ENCODE peak calls at places on chromosomes 7 and 10, in six cellular contexts. V, W, R, X, Y and H are unnamed samples.

GRCh38 chr7:143285806-143286521 is 1.2 kb downstream of the TMEM139 start:
- DNase-seq in V (no peak), W (no peak), R (no peak), X (no peak), Y (no peak), H (no peak)

GRCh38 chr7:30594055-30594539 is 581 bp upstream of the GARS1 start:
- DNase-seq in V (peak; percentile 4), W (no peak), R (peak; percentile 65), X (peak; percentile 42), Y (peak; percentile 70), H (peak; percentile 56)

GRCh38 chr7:22666732-22667131 is 60.3 kb upstream of the IL6 start:
- DNase-seq in V (peak; percentile 69), W (no peak), R (no peak), X (no peak), Y (no peak), H (no peak)

GRCh38 chr7:30430777-30431176 is 47.8 kb downstream of the NOD1 start:
- DNase-seq in V (no peak), W (no peak), R (no peak), X (no peak), Y (peak; percentile 51), H (no peak)

GRCh38 chr10:35382096-35382495 is 45.8 kb downstream of the CCNY start:
- DNase-seq in V (no peak), W (no peak), R (no peak), X (no peak), Y (no peak), H (no peak)

GRCh38 chr7:36747969-36748574 is 23.8 kb upstream of the AOAH start:
- DNase-seq in V (no peak), W (peak; percentile 64), R (peak; percentile 26), X (no peak), Y (no peak), H (no peak)

GRCh38 chr7:75599244-75599771 is 107.2 kb downstream of the SPDYE5 start:
- DNase-seq in V (no peak), W (no peak), R (no peak), X (peak; percentile 66), Y (no peak), H (no peak)

GRCh38 chr7:139496528-139496927 is 13.1 kb upstream of the KLRG2 start:
- DNase-seq in V (no peak), W (no peak), R (no peak), X (no peak), Y (no peak), H (no peak)

GRCh38 chr7:84337386-84337785 is 142.8 kb upstream of the SEMA3A start:
- DNase-seq in V (no peak), W (no peak), R (no peak), X (no peak), Y (no peak), H (no peak)

GRCh38 chr7:36711256-36711655 is 13.0 kb downstream of the AOAH start:
- DNase-seq in V (no peak), W (no peak), R (no peak), X (no peak), Y (no peak), H (no peak)

GRCh38 chr10:109929501-109930219 is 6.3 kb upstream of the XPNPEP1 start:
- DNase-seq in V (peak; percentile 4), W (no peak), R (no peak), X (no peak), Y (no peak), H (no peak)

GRCh38 chr10:98154076-98154475 is 19.6 kb downstream of the R3HCC1L start:
- DNase-seq in V (no peak), W (no peak), R (no peak), X (no peak), Y (no peak), H (no peak)

GRCh38 chr10:122713091-122713885 is 13.6 kb upstream of the C10orf120 start:
- DNase-seq in V (no peak), W (no peak), R (no peak), X (no peak), Y (no peak), H (no peak)

GRCh38 chr10:75288140-75288711 is 52.5 kb upstream of the COMTD1 start:
- DNase-seq in V (no peak), W (no peak), R (no peak), X (no peak), Y (no peak), H (no peak)

GRCh38 chr7:27727058-27727457 is 12.9 kb upstream of the TAX1BP1 start:
- DNase-seq in V (no peak), W (no peak), R (no peak), X (no peak), Y (no peak), H (no peak)

DNA sequence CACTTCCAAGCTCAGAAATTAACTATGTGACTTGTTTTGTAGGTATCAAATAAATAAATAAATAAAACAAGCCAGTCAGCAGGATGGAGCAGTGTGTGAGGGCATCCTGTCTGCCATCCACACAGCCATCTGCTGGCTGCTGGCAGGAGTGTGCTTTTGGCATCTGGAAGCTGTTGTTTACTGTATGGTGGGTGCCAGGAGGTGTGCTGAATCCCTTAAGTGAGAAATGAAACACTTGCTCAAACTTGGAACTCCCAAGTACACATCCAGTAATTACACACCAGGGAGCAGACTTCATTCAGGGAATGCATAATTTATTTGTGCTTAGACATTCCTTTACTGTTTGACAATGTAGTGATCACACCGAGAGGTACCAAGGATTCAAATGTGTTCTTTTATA is 16.9 kb upstream of the TAX1BP1 start:
- DNase-seq in V (no peak), W (no peak), R (no peak), X (no peak), Y (peak; percentile 8), H (no peak)
- TF ChIP-seq CTCF in V (peak; percentile 40), W (no peak), R (no peak), X (no peak), Y (peak; percentile 27), H (no peak)

DNA sequence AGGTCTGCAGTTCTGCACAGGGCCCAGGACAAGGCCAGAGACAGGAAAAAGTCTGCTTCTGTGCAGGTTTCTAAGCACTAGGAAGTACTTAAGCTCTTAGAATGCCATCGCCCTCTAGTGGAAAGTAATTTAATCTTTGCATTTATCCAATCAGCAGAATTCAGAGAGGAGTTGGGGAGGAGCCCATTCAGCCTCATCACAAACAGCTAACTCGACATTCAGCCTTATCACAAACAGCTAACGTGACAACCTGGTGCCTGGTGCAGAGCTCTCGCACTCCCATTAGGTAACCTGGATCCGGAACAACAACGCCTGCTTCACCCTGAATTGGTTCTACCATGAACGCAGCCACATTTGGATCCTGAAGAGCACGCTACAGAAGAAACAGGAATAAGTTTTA is 15.2 kb downstream of the OAT start:
- DNase-seq in V (peak; percentile 81), W (peak; percentile 93), R (peak; percentile 87), X (peak; percentile 44), Y (peak; percentile 94), H (peak; percentile 70)
- TF ChIP-seq CTCF in V (peak; percentile 80), W (peak; percentile 74), R (peak; percentile 61), X (peak; percentile 61), Y (peak; percentile 86), H (peak; percentile 68)

DNA sequence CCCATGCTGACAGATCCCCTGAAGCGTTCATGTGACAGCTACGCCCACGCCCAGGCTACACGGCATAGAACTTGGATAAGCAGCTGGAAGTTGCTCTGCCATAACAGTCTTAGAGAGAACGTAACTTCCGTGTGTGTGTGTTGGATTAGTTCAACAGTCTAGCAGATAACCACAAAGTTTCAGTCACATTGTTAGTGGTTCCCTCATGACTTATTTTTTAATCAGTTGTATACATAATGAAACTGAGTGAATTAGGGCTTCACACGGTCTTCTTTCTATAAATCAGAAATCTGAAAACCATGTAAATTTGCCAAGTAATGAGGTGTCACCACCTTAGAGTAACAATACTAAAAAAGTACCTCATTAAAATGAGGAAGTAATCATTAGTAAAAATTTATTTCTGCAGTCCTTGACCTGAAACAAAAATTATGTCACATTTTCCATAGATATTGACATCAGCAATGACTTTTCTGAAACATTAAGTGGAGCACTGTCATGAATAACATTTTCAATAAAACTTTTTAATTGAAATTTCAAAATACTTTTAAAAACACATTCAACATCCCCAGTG is 21.7 kb upstream of the MACC1 start:
- DNase-seq in V (no peak), W (peak; percentile 93), R (peak; percentile 94), X (no peak), Y (no peak), H (peak; percentile 35)
- TF ChIP-seq CTCF in V (no peak), W (no peak), R (no peak), X (no peak), Y (no peak), H (no peak)

DNA sequence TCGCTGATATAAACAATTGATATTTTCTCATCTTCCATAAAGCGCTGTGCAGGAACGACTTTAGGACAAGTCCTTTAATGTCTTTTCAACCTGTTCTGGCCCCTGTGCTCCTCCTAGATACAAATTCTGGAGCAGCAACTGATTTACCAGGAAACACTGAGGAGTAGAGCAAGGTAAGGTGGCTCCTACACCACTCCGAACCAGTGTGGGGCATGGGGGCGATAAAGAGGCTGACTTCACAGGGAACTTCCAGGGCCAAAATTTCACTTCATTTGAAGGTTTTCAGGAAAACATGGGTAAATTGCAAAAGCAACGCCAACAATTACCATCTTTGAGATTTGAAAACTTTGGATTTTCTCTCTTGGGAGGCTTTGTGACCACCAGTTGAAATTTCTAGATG is 118.6 kb downstream of the FAM107B start:
- DNase-seq in V (no peak), W (no peak), R (no peak), X (no peak), Y (no peak), H (no peak)
- TF ChIP-seq CTCF in V (no peak), W (no peak), R (no peak), X (no peak), Y (peak; percentile 58), H (no peak)

GRCh38 chr10:120734476-120735078 is 116.6 kb upstream of the WDR11 start:
- DNase-seq in V (no peak), W (no peak), R (no peak), X (no peak), Y (no peak), H (no peak)

GRCh38 chr10:120735315-120735714 is 115.8 kb upstream of the WDR11 start:
- DNase-seq in V (no peak), W (no peak), R (no peak), X (no peak), Y (no peak), H (no peak)

GRCh38 chr10:120735773-120736371 is 115.3 kb upstream of the WDR11 start:
- DNase-seq in V (peak; percentile 30), W (peak; percentile 52), R (peak; percentile 28), X (no peak), Y (peak; percentile 29), H (peak; percentile 22)

GRCh38 chr10:120738658-120739057 is 112.5 kb upstream of the WDR11 start:
- DNase-seq in V (no peak), W (no peak), R (no peak), X (no peak), Y (no peak), H (no peak)

GRCh38 chr10:120736377-120736776 is 114.8 kb upstream of the WDR11 start:
- DNase-seq in V (no peak), W (no peak), R (no peak), X (no peak), Y (no peak), H (no peak)
- TF ChIP-seq CTCF in V (no peak), W (no peak), R (no peak), X (no peak), Y (no peak), H (no peak)

GRCh38 chr10:37857287-37858211 is at the start of gene ZNF248:
- DNase-seq in V (peak; percentile 94), W (peak; percentile 97), R (peak; percentile 97), X (peak; percentile 84), Y (peak; percentile 97), H (peak; percentile 92)
- TF ChIP-seq CTCF in V (no peak), W (no peak), R (no peak), X (no peak), Y (no peak), H (no peak)